ENCODE peak calls at places on chromosomes 3 and 15, in seven cellular contexts. One of them, this sample, is unnamed.

GRCh38 chr15:84731774-84732173 is 15.8 kb upstream of the SEC11A start:
- DNase-seq in transverse colon: no peak
- DNase-seq in lung: no peak
- DNase-seq in gastrocnemius medialis: no peak
- DNase-seq in esophagus muscularis mucosa: no peak
- DNase-seq in heart right ventricle: no peak
- DNase-seq in fibroblast of lung: peak; percentile 86
- DNase-seq in this sample: no peak

GRCh38 chr15:24676431-24676830 is 856 bp downstream of the NPAP1 start:
- DNase-seq in heart right ventricle: no peak
- DNase-seq in transverse colon: no peak
- DNase-seq in lung: no peak
- DNase-seq in fibroblast of lung: no peak
- DNase-seq in gastrocnemius medialis: no peak
- DNase-seq in esophagus muscularis mucosa: no peak
- DNase-seq in this sample: no peak

GRCh38 chr15:95557226-95558046 is 773.1 kb upstream of the NR2F2 start:
- DNase-seq in gastrocnemius medialis: no peak
- DNase-seq in heart right ventricle: no peak
- DNase-seq in fibroblast of lung: peak; percentile 93
- DNase-seq in lung: no peak
- DNase-seq in transverse colon: no peak
- DNase-seq in esophagus muscularis mucosa: no peak
- DNase-seq in this sample: no peak

GRCh38 chr3:55488398-55489055 is 1.4 kb upstream of the WNT5A start:
- DNase-seq in fibroblast of lung: peak; percentile 84
- DNase-seq in gastrocnemius medialis: peak; percentile 54
- DNase-seq in esophagus muscularis mucosa: no peak
- DNase-seq in heart right ventricle: peak; percentile 56
- DNase-seq in transverse colon: peak; percentile 68
- DNase-seq in lung: peak; percentile 71
- DNase-seq in this sample: peak; percentile 49

GRCh38 chr15:90402230-90402629 is 14.2 kb downstream of the IQGAP1 start:
- DNase-seq in heart right ventricle: no peak
- DNase-seq in gastrocnemius medialis: peak; percentile 65
- DNase-seq in transverse colon: no peak
- DNase-seq in lung: no peak
- DNase-seq in fibroblast of lung: peak; percentile 87
- DNase-seq in esophagus muscularis mucosa: no peak
- DNase-seq in this sample: no peak

GRCh38 chr15:71748327-71748726 is 62.0 kb upstream of the NR2E3 start:
- DNase-seq in gastrocnemius medialis: no peak
- DNase-seq in esophagus muscularis mucosa: no peak
- DNase-seq in heart right ventricle: no peak
- DNase-seq in fibroblast of lung: peak; percentile 54
- DNase-seq in lung: no peak
- DNase-seq in transverse colon: no peak
- DNase-seq in this sample: no peak

GRCh38 chr3:123780656-123781055 is 103.5 kb downstream of the MYLK start:
- DNase-seq in lung: no peak
- DNase-seq in esophagus muscularis mucosa: peak; percentile 80
- DNase-seq in gastrocnemius medialis: no peak
- DNase-seq in fibroblast of lung: no peak
- DNase-seq in transverse colon: no peak
- DNase-seq in heart right ventricle: no peak
- DNase-seq in this sample: no peak

GRCh38 chr3:134085034-134085775 is 55.5 kb upstream of the SLCO2A1 start:
- DNase-seq in lung: peak; percentile 22
- DNase-seq in fibroblast of lung: peak; percentile 10
- DNase-seq in gastrocnemius medialis: no peak
- DNase-seq in esophagus muscularis mucosa: peak; percentile 75
- DNase-seq in transverse colon: no peak
- DNase-seq in heart right ventricle: no peak
- DNase-seq in this sample: no peak

GRCh38 chr3:85835857-85836470 is 877.2 kb downstream of the CADM2 start:
- DNase-seq in transverse colon: no peak
- DNase-seq in fibroblast of lung: no peak
- DNase-seq in esophagus muscularis mucosa: no peak
- DNase-seq in lung: no peak
- DNase-seq in gastrocnemius medialis: no peak
- DNase-seq in heart right ventricle: no peak
- DNase-seq in this sample: no peak

GRCh38 chr15:65583701-65584100 is 27.2 kb downstream of the INTS14 start:
- DNase-seq in gastrocnemius medialis: no peak
- DNase-seq in fibroblast of lung: peak; percentile 29
- DNase-seq in heart right ventricle: peak; percentile 17
- DNase-seq in lung: no peak
- DNase-seq in esophagus muscularis mucosa: no peak
- DNase-seq in transverse colon: peak; percentile 13
- DNase-seq in this sample: no peak

GRCh38 chr3:22089284-22089683 is 338.3 kb upstream of the ZNF385D start:
- DNase-seq in heart right ventricle: no peak
- DNase-seq in transverse colon: peak; percentile 7
- DNase-seq in fibroblast of lung: peak; percentile 47
- DNase-seq in esophagus muscularis mucosa: no peak
- DNase-seq in lung: no peak
- DNase-seq in gastrocnemius medialis: no peak
- DNase-seq in this sample: no peak

GRCh38 chr3:57484563-57484962 is 59.6 kb downstream of the DNAH12 start:
- DNase-seq in transverse colon: no peak
- DNase-seq in heart right ventricle: no peak
- DNase-seq in gastrocnemius medialis: no peak
- DNase-seq in fibroblast of lung: no peak
- DNase-seq in lung: no peak
- DNase-seq in esophagus muscularis mucosa: no peak
- DNase-seq in this sample: no peak

GRCh38 chr3:13014755-13015285 is 58.4 kb downstream of the IQSEC1 start:
- DNase-seq in gastrocnemius medialis: no peak
- DNase-seq in lung: no peak
- DNase-seq in heart right ventricle: no peak
- DNase-seq in transverse colon: peak; percentile 14
- DNase-seq in fibroblast of lung: no peak
- DNase-seq in esophagus muscularis mucosa: no peak
- DNase-seq in this sample: no peak

GRCh38 chr3:59313365-59313764 is 263.5 kb upstream of the CFAP20DC start:
- DNase-seq in heart right ventricle: peak; percentile 35
- DNase-seq in transverse colon: peak; percentile 44
- DNase-seq in esophagus muscularis mucosa: no peak
- DNase-seq in gastrocnemius medialis: no peak
- DNase-seq in fibroblast of lung: peak; percentile 40
- DNase-seq in lung: no peak
- DNase-seq in this sample: peak; percentile 51

GRCh38 chr3:166785851-166786250 is 594.2 kb downstream of the ZBBX start:
- DNase-seq in heart right ventricle: no peak
- DNase-seq in transverse colon: no peak
- DNase-seq in esophagus muscularis mucosa: no peak
- DNase-seq in gastrocnemius medialis: no peak
- DNase-seq in fibroblast of lung: no peak
- DNase-seq in lung: no peak
- DNase-seq in this sample: no peak

GRCh38 chr3:187997490-187997889 is 156.5 kb upstream of the LPP start:
- DNase-seq in fibroblast of lung: no peak
- DNase-seq in heart right ventricle: no peak
- DNase-seq in transverse colon: no peak
- DNase-seq in lung: no peak
- DNase-seq in gastrocnemius medialis: no peak
- DNase-seq in esophagus muscularis mucosa: no peak
- DNase-seq in this sample: no peak

GRCh38 chr3:72274511-72275295 is 489.8 kb upstream of the PROK2 start:
- DNase-seq in transverse colon: peak; percentile 74
- DNase-seq in heart right ventricle: peak; percentile 27
- DNase-seq in fibroblast of lung: peak; percentile 96
- DNase-seq in gastrocnemius medialis: peak; percentile 28
- DNase-seq in lung: peak; percentile 57
- DNase-seq in esophagus muscularis mucosa: no peak
- DNase-seq in this sample: peak; percentile 46

GRCh38 chr3:29581311-29581710 is 300.4 kb downstream of the RBMS3 start:
- DNase-seq in gastrocnemius medialis: no peak
- DNase-seq in transverse colon: no peak
- DNase-seq in lung: no peak
- DNase-seq in fibroblast of lung: no peak
- DNase-seq in esophagus muscularis mucosa: no peak
- DNase-seq in heart right ventricle: no peak
- DNase-seq in this sample: no peak

GRCh38 chr15:68207176-68207935 is 2.2 kb upstream of the CALML4 start:
- DNase-seq in lung: no peak
- DNase-seq in esophagus muscularis mucosa: no peak
- DNase-seq in gastrocnemius medialis: no peak
- DNase-seq in fibroblast of lung: no peak
- DNase-seq in transverse colon: no peak
- DNase-seq in heart right ventricle: no peak
- DNase-seq in this sample: no peak

GRCh38 chr3:186979837-186980236 is 49.5 kb downstream of the ST6GAL1 start:
- DNase-seq in lung: no peak
- DNase-seq in esophagus muscularis mucosa: no peak
- DNase-seq in fibroblast of lung: no peak
- DNase-seq in heart right ventricle: no peak
- DNase-seq in gastrocnemius medialis: no peak
- DNase-seq in transverse colon: no peak
- DNase-seq in this sample: no peak

GRCh38 chr3:64945171-64945684 is 257.4 kb upstream of the ADAMTS9 start:
- DNase-seq in heart right ventricle: peak; percentile 17
- DNase-seq in transverse colon: no peak
- DNase-seq in fibroblast of lung: peak; percentile 52
- DNase-seq in esophagus muscularis mucosa: peak; percentile 92
- DNase-seq in gastrocnemius medialis: peak; percentile 20
- DNase-seq in lung: no peak
- DNase-seq in this sample: no peak

GRCh38 chr15:88249220-88249619 is 7.3 kb downstream of the NTRK3 start:
- DNase-seq in heart right ventricle: no peak
- DNase-seq in fibroblast of lung: no peak
- DNase-seq in gastrocnemius medialis: no peak
- DNase-seq in transverse colon: no peak
- DNase-seq in esophagus muscularis mucosa: no peak
- DNase-seq in lung: no peak
- DNase-seq in this sample: no peak

GRCh38 chr3:157393076-157393475 is 43.6 kb upstream of the PTX3 start:
- DNase-seq in lung: no peak
- DNase-seq in esophagus muscularis mucosa: no peak
- DNase-seq in fibroblast of lung: no peak
- DNase-seq in gastrocnemius medialis: no peak
- DNase-seq in transverse colon: no peak
- DNase-seq in heart right ventricle: no peak
- DNase-seq in this sample: no peak

GRCh38 chr15:76903251-76903681 is 1.9 kb downstream of the SCAPER start:
- DNase-seq in fibroblast of lung: peak; percentile 47
- DNase-seq in transverse colon: no peak
- DNase-seq in gastrocnemius medialis: no peak
- DNase-seq in lung: no peak
- DNase-seq in heart right ventricle: no peak
- DNase-seq in esophagus muscularis mucosa: no peak
- DNase-seq in this sample: no peak

GRCh38 chr3:50154476-50154839 is 666 bp upstream of the SEMA3F start:
- DNase-seq in fibroblast of lung: no peak
- DNase-seq in lung: no peak
- DNase-seq in esophagus muscularis mucosa: no peak
- DNase-seq in transverse colon: no peak
- DNase-seq in heart right ventricle: no peak
- DNase-seq in gastrocnemius medialis: no peak
- DNase-seq in this sample: no peak

GRCh38 chr15:73986055-73986775 is 5.9 kb downstream of the STOML1 start:
- DNase-seq in transverse colon: no peak
- DNase-seq in esophagus muscularis mucosa: no peak
- DNase-seq in fibroblast of lung: no peak
- DNase-seq in gastrocnemius medialis: no peak
- DNase-seq in heart right ventricle: no peak
- DNase-seq in lung: no peak
- DNase-seq in this sample: no peak
- H3K4me1 ChIP-seq in transverse colon: peaks cover 37% of the 10 kb centered on the region
- H3K4me1 ChIP-seq in esophagus muscularis mucosa: peaks cover 100% of the 10 kb centered on the region
- H3K4me1 ChIP-seq in fibroblast of lung: peaks cover 71% of the 10 kb centered on the region
- H3K4me1 ChIP-seq in gastrocnemius medialis: peaks cover 94% of the 10 kb centered on the region
- H3K4me1 ChIP-seq in heart right ventricle: peaks cover 89% of the 10 kb centered on the region
- H3K4me1 ChIP-seq in lung: peaks cover 35% of the 10 kb centered on the region
- H3K4me1 ChIP-seq in this sample: peaks cover 100% of the 10 kb centered on the region

GRCh38 chr3:152309031-152309430 is 40.3 kb downstream of the MBNL1 start:
- DNase-seq in gastrocnemius medialis: no peak
- DNase-seq in esophagus muscularis mucosa: no peak
- DNase-seq in heart right ventricle: no peak
- DNase-seq in transverse colon: no peak
- DNase-seq in fibroblast of lung: no peak
- DNase-seq in lung: no peak
- DNase-seq in this sample: no peak

GRCh38 chr3:152305075-152305474 is 36.3 kb downstream of the MBNL1 start:
- DNase-seq in gastrocnemius medialis: no peak
- DNase-seq in fibroblast of lung: no peak
- DNase-seq in transverse colon: no peak
- DNase-seq in heart right ventricle: no peak
- DNase-seq in esophagus muscularis mucosa: no peak
- DNase-seq in lung: no peak
- DNase-seq in this sample: no peak

GRCh38 chr3:152309535-152310317 is 41.0 kb downstream of the MBNL1 start:
- DNase-seq in gastrocnemius medialis: no peak
- DNase-seq in transverse colon: no peak
- DNase-seq in heart right ventricle: no peak
- DNase-seq in esophagus muscularis mucosa: no peak
- DNase-seq in lung: no peak
- DNase-seq in fibroblast of lung: peak; percentile 62
- DNase-seq in this sample: no peak

GRCh38 chr3:152307829-152308474 is 39.2 kb downstream of the MBNL1 start:
- DNase-seq in gastrocnemius medialis: no peak
- DNase-seq in heart right ventricle: no peak
- DNase-seq in fibroblast of lung: no peak
- DNase-seq in esophagus muscularis mucosa: no peak
- DNase-seq in transverse colon: no peak
- DNase-seq in lung: no peak
- DNase-seq in this sample: no peak

DNA sequence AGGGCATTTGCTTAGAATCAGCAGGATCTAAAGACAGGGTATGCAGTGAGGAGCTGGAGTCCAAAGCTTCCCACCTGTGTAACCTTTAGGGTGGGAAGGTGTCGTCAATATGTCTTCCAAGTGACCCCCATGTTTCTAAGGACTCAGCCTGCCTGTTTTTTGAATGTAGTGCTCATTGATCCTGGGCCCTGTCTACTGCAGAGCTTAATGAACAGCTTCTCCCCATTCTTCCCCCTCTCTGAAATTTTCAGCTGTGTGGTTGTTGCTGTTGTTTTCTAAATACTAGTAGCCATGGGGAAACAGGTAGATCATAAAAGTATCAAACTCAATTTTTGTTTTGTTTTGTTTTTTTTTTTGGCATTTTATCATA is 39.7 kb downstream of the MBNL1 start:
- DNase-seq in esophagus muscularis mucosa: no peak
- DNase-seq in heart right ventricle: no peak
- DNase-seq in gastrocnemius medialis: no peak
- DNase-seq in transverse colon: no peak
- DNase-seq in lung: no peak
- DNase-seq in fibroblast of lung: no peak
- DNase-seq in this sample: no peak
- H3K4me1 ChIP-seq in esophagus muscularis mucosa: peaks cover 83% of the 10 kb centered on the region
- H3K4me1 ChIP-seq in heart right ventricle: peaks cover 37% of the 10 kb centered on the region
- H3K4me1 ChIP-seq in gastrocnemius medialis: peaks cover 88% of the 10 kb centered on the region
- H3K4me1 ChIP-seq in transverse colon: peaks cover 36% of the 10 kb centered on the region
- H3K4me1 ChIP-seq in lung: peaks cover 29% of the 10 kb centered on the region
- H3K4me1 ChIP-seq in fibroblast of lung: peaks cover 13% of the 10 kb centered on the region
- H3K4me1 ChIP-seq in this sample: peaks cover 80% of the 10 kb centered on the region

GRCh38 chr15:39361497-39361896 is 219.4 kb upstream of the THBS1 start:
- DNase-seq in heart right ventricle: no peak
- DNase-seq in fibroblast of lung: no peak
- DNase-seq in gastrocnemius medialis: no peak
- DNase-seq in esophagus muscularis mucosa: no peak
- DNase-seq in transverse colon: no peak
- DNase-seq in lung: no peak
- DNase-seq in this sample: no peak
- H3K4me1 ChIP-seq in heart right ventricle: peaks cover 11% of the 10 kb centered on the region
- H3K4me1 ChIP-seq in fibroblast of lung: peaks cover 18% of the 10 kb centered on the region
- H3K4me1 ChIP-seq in gastrocnemius medialis: no peaks in the 10 kb centered on the region
- H3K4me1 ChIP-seq in esophagus muscularis mucosa: peaks cover 28% of the 10 kb centered on the region
- H3K4me1 ChIP-seq in transverse colon: peaks cover 10% of the 10 kb centered on the region
- H3K4me1 ChIP-seq in lung: peaks cover 3% of the 10 kb centered on the region
- H3K4me1 ChIP-seq in this sample: peaks cover 27% of the 10 kb centered on the region

GRCh38 chr3:15108082-15108545 is 9.2 kb upstream of the RBSN start:
- DNase-seq in lung: peak; percentile 71
- DNase-seq in transverse colon: peak; percentile 78
- DNase-seq in heart right ventricle: peak; percentile 51
- DNase-seq in gastrocnemius medialis: peak; percentile 49
- DNase-seq in fibroblast of lung: peak; percentile 78
- DNase-seq in esophagus muscularis mucosa: no peak
- DNase-seq in this sample: peak; percentile 68
- H3K4me1 ChIP-seq in lung: peaks cover 2% of the 10 kb centered on the region
- H3K4me1 ChIP-seq in transverse colon: peaks cover 3% of the 10 kb centered on the region
- H3K4me1 ChIP-seq in heart right ventricle: no peaks in the 10 kb centered on the region
- H3K4me1 ChIP-seq in gastrocnemius medialis: peaks cover 6% of the 10 kb centered on the region
- H3K4me1 ChIP-seq in fibroblast of lung: no peaks in the 10 kb centered on the region
- H3K4me1 ChIP-seq in esophagus muscularis mucosa: peaks cover 11% of the 10 kb centered on the region
- H3K4me1 ChIP-seq in this sample: peaks cover 11% of the 10 kb centered on the region